ENCODE peak calls at places on chromosomes 2 and 18, in eight cellular contexts. One of them, this sample, is unnamed.

GRCh38 chr18:37604032-37604431 is 38.4 kb upstream of the CELF4 start:
- DNase-seq in BE2C: no peak
- DNase-seq in memory B cell: no peak
- DNase-seq in cardiac muscle cell: no peak
- DNase-seq in ascending aorta: no peak
- DNase-seq in activated CD4-positive, alpha-beta T cell treated with anti-CD3 and anti-CD28 coated beads for 36 hours: no peak
- DNase-seq in epithelial cell of esophagus: no peak
- DNase-seq in fibroblast of mammary gland: no peak
- DNase-seq in this sample: no peak

GRCh38 chr2:192190474-192190873 is 4.3 kb downstream of the TMEFF2 start:
- DNase-seq in ascending aorta: no peak
- DNase-seq in cardiac muscle cell: peak
- DNase-seq in epithelial cell of esophagus: peak
- DNase-seq in BE2C: no peak
- DNase-seq in fibroblast of mammary gland: peak
- DNase-seq in memory B cell: no peak
- DNase-seq in activated CD4-positive, alpha-beta T cell treated with anti-CD3 and anti-CD28 coated beads for 36 hours: no peak
- DNase-seq in this sample: peak

GRCh38 chr18:28357785-28358401 is 181.0 kb upstream of the CDH2 start:
- DNase-seq in memory B cell: no peak
- DNase-seq in activated CD4-positive, alpha-beta T cell treated with anti-CD3 and anti-CD28 coated beads for 36 hours: no peak
- DNase-seq in fibroblast of mammary gland: no peak
- DNase-seq in ascending aorta: no peak
- DNase-seq in cardiac muscle cell: peak
- DNase-seq in epithelial cell of esophagus: no peak
- DNase-seq in BE2C: peak
- DNase-seq in this sample: peak

GRCh38 chr2:21356857-21357255 is 233.1 kb downstream of the TDRD15 start:
- DNase-seq in ascending aorta: no peak
- DNase-seq in cardiac muscle cell: no peak
- DNase-seq in activated CD4-positive, alpha-beta T cell treated with anti-CD3 and anti-CD28 coated beads for 36 hours: no peak
- DNase-seq in epithelial cell of esophagus: no peak
- DNase-seq in BE2C: no peak
- DNase-seq in memory B cell: no peak
- DNase-seq in fibroblast of mammary gland: no peak
- DNase-seq in this sample: no peak

GRCh38 chr2:96888082-96889011 is 18.5 kb upstream of the SEMA4C start:
- DNase-seq in cardiac muscle cell: no peak
- DNase-seq in memory B cell: no peak
- DNase-seq in ascending aorta: no peak
- DNase-seq in fibroblast of mammary gland: no peak
- DNase-seq in activated CD4-positive, alpha-beta T cell treated with anti-CD3 and anti-CD28 coated beads for 36 hours: no peak
- DNase-seq in BE2C: no peak
- DNase-seq in epithelial cell of esophagus: peak
- DNase-seq in this sample: peak

GRCh38 chr2:48198285-48198821 is 292.1 kb upstream of the FBXO11 start:
- DNase-seq in activated CD4-positive, alpha-beta T cell treated with anti-CD3 and anti-CD28 coated beads for 36 hours: no peak
- DNase-seq in fibroblast of mammary gland: no peak
- DNase-seq in BE2C: no peak
- DNase-seq in epithelial cell of esophagus: no peak
- DNase-seq in cardiac muscle cell: no peak
- DNase-seq in ascending aorta: no peak
- DNase-seq in memory B cell: no peak
- DNase-seq in this sample: no peak

GRCh38 chr2:29765711-29766110 is 155.7 kb downstream of the ALK start:
- DNase-seq in BE2C: no peak
- DNase-seq in epithelial cell of esophagus: no peak
- DNase-seq in memory B cell: no peak
- DNase-seq in fibroblast of mammary gland: peak
- DNase-seq in cardiac muscle cell: no peak
- DNase-seq in activated CD4-positive, alpha-beta T cell treated with anti-CD3 and anti-CD28 coated beads for 36 hours: no peak
- DNase-seq in ascending aorta: no peak
- DNase-seq in this sample: no peak

GRCh38 chr2:230956827-230957755 is 32.0 kb upstream of the GPR55 start:
- DNase-seq in epithelial cell of esophagus: peak
- DNase-seq in cardiac muscle cell: peak
- DNase-seq in activated CD4-positive, alpha-beta T cell treated with anti-CD3 and anti-CD28 coated beads for 36 hours: peak
- DNase-seq in fibroblast of mammary gland: peak
- DNase-seq in BE2C: peak
- DNase-seq in ascending aorta: no peak
- DNase-seq in memory B cell: no peak
- DNase-seq in this sample: no peak

GRCh38 chr2:9052821-9053533 is 49.5 kb upstream of the MBOAT2 start:
- DNase-seq in ascending aorta: no peak
- DNase-seq in BE2C: no peak
- DNase-seq in fibroblast of mammary gland: no peak
- DNase-seq in epithelial cell of esophagus: no peak
- DNase-seq in activated CD4-positive, alpha-beta T cell treated with anti-CD3 and anti-CD28 coated beads for 36 hours: no peak
- DNase-seq in memory B cell: no peak
- DNase-seq in cardiac muscle cell: no peak
- DNase-seq in this sample: no peak

GRCh38 chr2:84451579-84451978 is 7.5 kb downstream of the SUCLG1 start:
- DNase-seq in BE2C: no peak
- DNase-seq in memory B cell: no peak
- DNase-seq in cardiac muscle cell: no peak
- DNase-seq in activated CD4-positive, alpha-beta T cell treated with anti-CD3 and anti-CD28 coated beads for 36 hours: no peak
- DNase-seq in epithelial cell of esophagus: no peak
- DNase-seq in ascending aorta: no peak
- DNase-seq in fibroblast of mammary gland: no peak
- DNase-seq in this sample: no peak

GRCh38 chr2:30653847-30654246 is 153.4 kb downstream of the CAPN13 start:
- DNase-seq in memory B cell: no peak
- DNase-seq in ascending aorta: no peak
- DNase-seq in BE2C: no peak
- DNase-seq in epithelial cell of esophagus: no peak
- DNase-seq in activated CD4-positive, alpha-beta T cell treated with anti-CD3 and anti-CD28 coated beads for 36 hours: no peak
- DNase-seq in cardiac muscle cell: no peak
- DNase-seq in fibroblast of mammary gland: peak
- DNase-seq in this sample: no peak

GRCh38 chr2:218671077-218671653 is 637 bp downstream of the RNF25 start:
- DNase-seq in cardiac muscle cell: no peak
- DNase-seq in ascending aorta: no peak
- DNase-seq in fibroblast of mammary gland: peak
- DNase-seq in BE2C: no peak
- DNase-seq in activated CD4-positive, alpha-beta T cell treated with anti-CD3 and anti-CD28 coated beads for 36 hours: no peak
- DNase-seq in epithelial cell of esophagus: peak
- DNase-seq in memory B cell: no peak
- DNase-seq in this sample: no peak

GRCh38 chr2:30664761-30665358 is 142.4 kb downstream of the CAPN13 start:
- DNase-seq in epithelial cell of esophagus: peak
- DNase-seq in fibroblast of mammary gland: peak
- DNase-seq in cardiac muscle cell: no peak
- DNase-seq in activated CD4-positive, alpha-beta T cell treated with anti-CD3 and anti-CD28 coated beads for 36 hours: peak
- DNase-seq in memory B cell: peak
- DNase-seq in BE2C: no peak
- DNase-seq in ascending aorta: no peak
- DNase-seq in this sample: peak

GRCh38 chr2:17758123-17758522 is 4.2 kb downstream of the GEN1 start:
- DNase-seq in BE2C: no peak
- DNase-seq in activated CD4-positive, alpha-beta T cell treated with anti-CD3 and anti-CD28 coated beads for 36 hours: no peak
- DNase-seq in cardiac muscle cell: no peak
- DNase-seq in epithelial cell of esophagus: no peak
- DNase-seq in memory B cell: no peak
- DNase-seq in fibroblast of mammary gland: no peak
- DNase-seq in ascending aorta: no peak
- DNase-seq in this sample: no peak

GRCh38 chr18:47618758-47619157 is 311.7 kb downstream of the SMAD2 start:
- DNase-seq in ascending aorta: no peak
- DNase-seq in cardiac muscle cell: no peak
- DNase-seq in fibroblast of mammary gland: no peak
- DNase-seq in epithelial cell of esophagus: no peak
- DNase-seq in memory B cell: no peak
- DNase-seq in activated CD4-positive, alpha-beta T cell treated with anti-CD3 and anti-CD28 coated beads for 36 hours: no peak
- DNase-seq in BE2C: no peak
- DNase-seq in this sample: no peak

GRCh38 chr18:8341481-8342230 is 267.6 kb upstream of the RAB12 start:
- DNase-seq in activated CD4-positive, alpha-beta T cell treated with anti-CD3 and anti-CD28 coated beads for 36 hours: no peak
- DNase-seq in BE2C: no peak
- DNase-seq in epithelial cell of esophagus: no peak
- DNase-seq in memory B cell: no peak
- DNase-seq in fibroblast of mammary gland: peak
- DNase-seq in cardiac muscle cell: no peak
- DNase-seq in ascending aorta: peak
- DNase-seq in this sample: no peak

GRCh38 chr18:3508576-3509559 is 58.9 kb downstream of the TGIF1 start:
- DNase-seq in BE2C: no peak
- DNase-seq in epithelial cell of esophagus: peak
- DNase-seq in memory B cell: no peak
- DNase-seq in ascending aorta: no peak
- DNase-seq in fibroblast of mammary gland: no peak
- DNase-seq in activated CD4-positive, alpha-beta T cell treated with anti-CD3 and anti-CD28 coated beads for 36 hours: no peak
- DNase-seq in cardiac muscle cell: no peak
- DNase-seq in this sample: peak

GRCh38 chr2:232013701-232014353 is 52.3 kb downstream of the DIS3L2 start:
- DNase-seq in activated CD4-positive, alpha-beta T cell treated with anti-CD3 and anti-CD28 coated beads for 36 hours: no peak
- DNase-seq in ascending aorta: no peak
- DNase-seq in memory B cell: no peak
- DNase-seq in fibroblast of mammary gland: peak
- DNase-seq in BE2C: no peak
- DNase-seq in cardiac muscle cell: no peak
- DNase-seq in epithelial cell of esophagus: peak
- DNase-seq in this sample: peak

GRCh38 chr2:224612581-224612980 is 27.4 kb upstream of the CUL3 start:
- DNase-seq in ascending aorta: no peak
- DNase-seq in BE2C: no peak
- DNase-seq in activated CD4-positive, alpha-beta T cell treated with anti-CD3 and anti-CD28 coated beads for 36 hours: no peak
- DNase-seq in fibroblast of mammary gland: peak
- DNase-seq in epithelial cell of esophagus: no peak
- DNase-seq in cardiac muscle cell: no peak
- DNase-seq in memory B cell: no peak
- DNase-seq in this sample: no peak

This sample was measured in SJCRH30.